ENCODE peak calls at places on chromosomes 6 and 20, in five cellular contexts. Y is GM04503; Q is T-cell; Z is HS-27A; X is CD8-positive, alpha-beta T cell. W is an unnamed sample.

GRCh38 chr6:111306104-111306888 is 176.7 kb downstream of the REV3L start:
- DNase-seq in Y (no peak), Q (no peak), Z (no peak), X (no peak), W (no peak)

GRCh38 chr6:87706187-87706966 is 4.3 kb upstream of the AKIRIN2 start:
- DNase-seq in Y (peak; percentile 74), Q (no peak), Z (no peak), X (no peak), W (no peak)

GRCh38 chr20:12837646-12838045 is 171.1 kb upstream of the SPTLC3 start:
- DNase-seq in Y (no peak), Q (no peak), Z (no peak), X (no peak), W (no peak)

GRCh38 chr6:5112065-5112799 is 27.1 kb downstream of the PPP1R3G start:
- DNase-seq in Y (peak; percentile 69), Q (no peak), Z (no peak), X (no peak), W (no peak)

GRCh38 chr6:143174951-143175350 is 114.3 kb downstream of the AIG1 start:
- DNase-seq in Y (no peak), Q (no peak), Z (no peak), X (no peak), W (no peak)

GRCh38 chr6:144646066-144646800 is 361.1 kb downstream of the UTRN start:
- DNase-seq in Y (no peak), Q (no peak), Z (no peak), X (no peak), W (no peak)

GRCh38 chr6:149031545-149032317 is 284.9 kb downstream of the UST start:
- DNase-seq in Y (no peak), Q (peak; percentile 25), Z (peak; percentile 84), X (no peak), W (no peak)

GRCh38 chr6:14454467-14454763 is 336.8 kb downstream of the CD83 start:
- DNase-seq in Y (no peak), Q (peak; percentile 28), Z (no peak), X (peak; percentile 72), W (peak; percentile 17)

GRCh38 chr6:112298021-112298745 is 43.8 kb upstream of the LAMA4 start:
- DNase-seq in Y (peak; percentile 86), Q (no peak), Z (peak; percentile 73), X (no peak), W (no peak)

GRCh38 chr20:23404196-23404595 is 17.1 kb downstream of the NAPB start:
- DNase-seq in Y (no peak), Q (no peak), Z (no peak), X (no peak), W (no peak)

GRCh38 chr6:167219967-167220512 is 62.3 kb upstream of the GPR31 start:
- DNase-seq in Y (no peak), Q (no peak), Z (no peak), X (no peak), W (no peak)

GRCh38 chr6:6891074-6891754 is 216.5 kb upstream of the RREB1 start:
- DNase-seq in Y (no peak), Q (no peak), Z (no peak), X (no peak), W (no peak)

GRCh38 chr6:3456794-3457709 is at the start of gene SLC22A23:
- DNase-seq in Y (no peak), Q (peak; percentile 70), Z (no peak), X (peak; percentile 83), W (peak; percentile 73)

GRCh38 chr6:105488521-105489212 is 85.8 kb upstream of the PREP start:
- DNase-seq in Y (no peak), Q (no peak), Z (no peak), X (no peak), W (no peak)

GRCh38 chr6:107491059-107491609 is 1.2 kb downstream of the SOBP start:
- DNase-seq in Y (no peak), Q (peak; percentile 3), Z (no peak), X (no peak), W (no peak)

GRCh38 chr6:88520020-88520338 is 353.8 kb upstream of the CNR1 start:
- DNase-seq in Y (no peak), Q (no peak), Z (no peak), X (no peak), W (no peak)

GRCh38 chr6:64516393-64516792 is 880.8 kb downstream of the PHF3 start:
- DNase-seq in Y (no peak), Q (no peak), Z (no peak), X (no peak), W (no peak)

GRCh38 chr6:80363501-80363900 is 257.0 kb downstream of the BCKDHB start:
- DNase-seq in Y (peak; percentile 30), Q (no peak), Z (no peak), X (no peak), W (no peak)

GRCh38 chr6:97815413-97815812 is 532.4 kb upstream of the MMS22L start:
- DNase-seq in Y (no peak), Q (no peak), Z (no peak), X (no peak), W (no peak)

GRCh38 chr6:8080338-8081151 is 16.4 kb upstream of the BLOC1S5 start:
- DNase-seq in Y (peak; percentile 42), Q (no peak), Z (no peak), X (no peak), W (no peak)

GRCh38 chr6:38155144-38155543 is 335.6 kb downstream of the ZFAND3 start:
- DNase-seq in Y (no peak), Q (no peak), Z (no peak), X (no peak), W (no peak)

W was measured in CD8-positive, alpha-beta memory T cell.